ENCODE peak calls at places on chromosomes 7 and 10, in six cellular contexts. One of them, this sample, is unnamed.

GRCh38 chr10:91536101-91536500 is 96.8 kb downstream of the PPP1R3C start:
- DNase-seq in aorta: peak; percentile 53
- DNase-seq in CD4-positive, CD25-positive, alpha-beta regulatory T cell: no peak
- DNase-seq in fibroblast of lung: peak; percentile 58
- DNase-seq in CD4-positive, alpha-beta memory T cell: no peak
- DNase-seq in neuronal stem cell: no peak
- DNase-seq in this sample: peak; percentile 59

GRCh38 chr10:67864560-67865371 is 19.7 kb upstream of the SIRT1 start:
- DNase-seq in neuronal stem cell: no peak
- DNase-seq in CD4-positive, CD25-positive, alpha-beta regulatory T cell: no peak
- DNase-seq in fibroblast of lung: no peak
- DNase-seq in CD4-positive, alpha-beta memory T cell: no peak
- DNase-seq in aorta: no peak
- DNase-seq in this sample: no peak

GRCh38 chr10:132434405-132435005 is 37.5 kb downstream of the PWWP2B start:
- DNase-seq in fibroblast of lung: no peak
- DNase-seq in CD4-positive, CD25-positive, alpha-beta regulatory T cell: peak; percentile 41
- DNase-seq in CD4-positive, alpha-beta memory T cell: peak; percentile 34
- DNase-seq in aorta: peak; percentile 82
- DNase-seq in neuronal stem cell: no peak
- DNase-seq in this sample: no peak

GRCh38 chr10:84537447-84537931 is 209.1 kb downstream of the CCSER2 start:
- DNase-seq in CD4-positive, CD25-positive, alpha-beta regulatory T cell: peak; percentile 57
- DNase-seq in CD4-positive, alpha-beta memory T cell: peak; percentile 57
- DNase-seq in fibroblast of lung: peak; percentile 41
- DNase-seq in aorta: peak; percentile 63
- DNase-seq in neuronal stem cell: peak; percentile 63
- DNase-seq in this sample: peak; percentile 66

GRCh38 chr10:61376908-61377368 is 76.2 kb downstream of the TMEM26 start:
- DNase-seq in aorta: no peak
- DNase-seq in neuronal stem cell: no peak
- DNase-seq in CD4-positive, CD25-positive, alpha-beta regulatory T cell: no peak
- DNase-seq in fibroblast of lung: no peak
- DNase-seq in CD4-positive, alpha-beta memory T cell: no peak
- DNase-seq in this sample: peak; percentile 34

GRCh38 chr10:95440326-95440725 is 120.8 kb downstream of the SORBS1 start:
- DNase-seq in neuronal stem cell: no peak
- DNase-seq in aorta: no peak
- DNase-seq in CD4-positive, CD25-positive, alpha-beta regulatory T cell: no peak
- DNase-seq in CD4-positive, alpha-beta memory T cell: no peak
- DNase-seq in fibroblast of lung: no peak
- DNase-seq in this sample: no peak

GRCh38 chr7:93359520-93360198 is 127.5 kb downstream of the VPS50 start:
- DNase-seq in fibroblast of lung: no peak
- DNase-seq in neuronal stem cell: no peak
- DNase-seq in CD4-positive, alpha-beta memory T cell: no peak
- DNase-seq in aorta: no peak
- DNase-seq in CD4-positive, CD25-positive, alpha-beta regulatory T cell: no peak
- DNase-seq in this sample: no peak

GRCh38 chr7:111088328-111088727 is 2.6 kb upstream of the LRRN3 start:
- DNase-seq in fibroblast of lung: no peak
- DNase-seq in CD4-positive, CD25-positive, alpha-beta regulatory T cell: no peak
- DNase-seq in aorta: no peak
- DNase-seq in neuronal stem cell: no peak
- DNase-seq in CD4-positive, alpha-beta memory T cell: no peak
- DNase-seq in this sample: no peak

GRCh38 chr7:24741691-24742639 is 15.3 kb downstream of the GSDME start:
- DNase-seq in CD4-positive, CD25-positive, alpha-beta regulatory T cell: no peak
- DNase-seq in CD4-positive, alpha-beta memory T cell: no peak
- DNase-seq in aorta: peak; percentile 68
- DNase-seq in neuronal stem cell: no peak
- DNase-seq in fibroblast of lung: peak; percentile 98
- DNase-seq in this sample: peak; percentile 78

GRCh38 chr10:96261930-96262329 is 9.4 kb downstream of the BLNK start:
- DNase-seq in aorta: no peak
- DNase-seq in CD4-positive, CD25-positive, alpha-beta regulatory T cell: no peak
- DNase-seq in fibroblast of lung: no peak
- DNase-seq in CD4-positive, alpha-beta memory T cell: no peak
- DNase-seq in neuronal stem cell: no peak
- DNase-seq in this sample: no peak

GRCh38 chr10:24272374-24272773 is 63.4 kb downstream of the KIAA1217 start:
- DNase-seq in neuronal stem cell: no peak
- DNase-seq in CD4-positive, alpha-beta memory T cell: no peak
- DNase-seq in aorta: no peak
- DNase-seq in CD4-positive, CD25-positive, alpha-beta regulatory T cell: no peak
- DNase-seq in fibroblast of lung: peak; percentile 88
- DNase-seq in this sample: no peak

GRCh38 chr7:150948791-150949251 is 29.3 kb downstream of the KCNH2 start:
- DNase-seq in CD4-positive, alpha-beta memory T cell: no peak
- DNase-seq in CD4-positive, CD25-positive, alpha-beta regulatory T cell: no peak
- DNase-seq in aorta: no peak
- DNase-seq in fibroblast of lung: no peak
- DNase-seq in neuronal stem cell: no peak
- DNase-seq in this sample: peak; percentile 41

GRCh38 chr7:72265071-72265470 is 147.1 kb downstream of the CALN1 start:
- DNase-seq in aorta: no peak
- DNase-seq in fibroblast of lung: no peak
- DNase-seq in CD4-positive, alpha-beta memory T cell: no peak
- DNase-seq in CD4-positive, CD25-positive, alpha-beta regulatory T cell: no peak
- DNase-seq in neuronal stem cell: no peak
- DNase-seq in this sample: no peak

GRCh38 chr10:20622522-20623270 is 274.4 kb downstream of the NEBL start:
- DNase-seq in neuronal stem cell: no peak
- DNase-seq in fibroblast of lung: peak; percentile 65
- DNase-seq in CD4-positive, alpha-beta memory T cell: no peak
- DNase-seq in aorta: no peak
- DNase-seq in CD4-positive, CD25-positive, alpha-beta regulatory T cell: no peak
- DNase-seq in this sample: no peak

GRCh38 chr10:60395711-60396110 is 6.0 kb upstream of the ANK3 start:
- DNase-seq in aorta: no peak
- DNase-seq in CD4-positive, alpha-beta memory T cell: no peak
- DNase-seq in CD4-positive, CD25-positive, alpha-beta regulatory T cell: no peak
- DNase-seq in fibroblast of lung: no peak
- DNase-seq in neuronal stem cell: no peak
- DNase-seq in this sample: no peak

GRCh38 chr10:70568113-70568512 is 34.4 kb downstream of the PRF1 start:
- DNase-seq in CD4-positive, CD25-positive, alpha-beta regulatory T cell: no peak
- DNase-seq in fibroblast of lung: no peak
- DNase-seq in CD4-positive, alpha-beta memory T cell: no peak
- DNase-seq in neuronal stem cell: no peak
- DNase-seq in aorta: no peak
- DNase-seq in this sample: no peak

GRCh38 chr7:27923308-27923980 is 183.5 kb downstream of the TAX1BP1 start:
- DNase-seq in neuronal stem cell: no peak
- DNase-seq in CD4-positive, CD25-positive, alpha-beta regulatory T cell: no peak
- DNase-seq in fibroblast of lung: no peak
- DNase-seq in aorta: no peak
- DNase-seq in CD4-positive, alpha-beta memory T cell: no peak
- DNase-seq in this sample: peak; percentile 44

GRCh38 chr10:75762436-75762802 is 331.0 kb downstream of the LRMDA start:
- DNase-seq in fibroblast of lung: no peak
- DNase-seq in CD4-positive, alpha-beta memory T cell: no peak
- DNase-seq in neuronal stem cell: no peak
- DNase-seq in CD4-positive, CD25-positive, alpha-beta regulatory T cell: no peak
- DNase-seq in aorta: no peak
- DNase-seq in this sample: no peak

GRCh38 chr7:155009570-155010157 is 6.7 kb upstream of the PAXIP1 start:
- DNase-seq in neuronal stem cell: no peak
- DNase-seq in fibroblast of lung: no peak
- DNase-seq in CD4-positive, alpha-beta memory T cell: peak; percentile 10
- DNase-seq in CD4-positive, CD25-positive, alpha-beta regulatory T cell: peak; percentile 15
- DNase-seq in aorta: no peak
- DNase-seq in this sample: no peak

GRCh38 chr7:21338728-21339164 is 89.1 kb upstream of the SP4 start:
- DNase-seq in aorta: no peak
- DNase-seq in fibroblast of lung: no peak
- DNase-seq in neuronal stem cell: no peak
- DNase-seq in CD4-positive, CD25-positive, alpha-beta regulatory T cell: peak; percentile 11
- DNase-seq in CD4-positive, alpha-beta memory T cell: peak; percentile 47
- DNase-seq in this sample: no peak

GRCh38 chr10:73653701-73654100 is 2.1 kb downstream of the SYNPO2L start:
- DNase-seq in fibroblast of lung: no peak
- DNase-seq in aorta: no peak
- DNase-seq in neuronal stem cell: no peak
- DNase-seq in CD4-positive, CD25-positive, alpha-beta regulatory T cell: no peak
- DNase-seq in CD4-positive, alpha-beta memory T cell: no peak
- DNase-seq in this sample: no peak

GRCh38 chr7:119935418-119936025 is 337.5 kb upstream of the KCND2 start:
- DNase-seq in CD4-positive, CD25-positive, alpha-beta regulatory T cell: no peak
- DNase-seq in CD4-positive, alpha-beta memory T cell: no peak
- DNase-seq in fibroblast of lung: peak; percentile 25
- DNase-seq in aorta: no peak
- DNase-seq in neuronal stem cell: peak; percentile 4
- DNase-seq in this sample: no peak

GRCh38 chr7:47572939-47573757 is 8.8 kb downstream of the TNS3 start:
- DNase-seq in CD4-positive, CD25-positive, alpha-beta regulatory T cell: no peak
- DNase-seq in neuronal stem cell: no peak
- DNase-seq in fibroblast of lung: no peak
- DNase-seq in aorta: no peak
- DNase-seq in CD4-positive, alpha-beta memory T cell: no peak
- DNase-seq in this sample: no peak

GRCh38 chr7:43915907-43916306 is 9.5 kb upstream of the URGCP start:
- DNase-seq in neuronal stem cell: no peak
- DNase-seq in CD4-positive, CD25-positive, alpha-beta regulatory T cell: no peak
- DNase-seq in fibroblast of lung: no peak
- DNase-seq in aorta: no peak
- DNase-seq in CD4-positive, alpha-beta memory T cell: no peak
- DNase-seq in this sample: no peak

GRCh38 chr7:128044064-128044463 is 12.8 kb upstream of the LRRC4 start:
- DNase-seq in fibroblast of lung: no peak
- DNase-seq in aorta: no peak
- DNase-seq in CD4-positive, alpha-beta memory T cell: no peak
- DNase-seq in CD4-positive, CD25-positive, alpha-beta regulatory T cell: no peak
- DNase-seq in neuronal stem cell: no peak
- DNase-seq in this sample: no peak

GRCh38 chr7:24826662-24827020 is 69.4 kb upstream of the GSDME start:
- DNase-seq in aorta: no peak
- DNase-seq in CD4-positive, alpha-beta memory T cell: peak; percentile 38
- DNase-seq in CD4-positive, CD25-positive, alpha-beta regulatory T cell: peak; percentile 52
- DNase-seq in neuronal stem cell: no peak
- DNase-seq in fibroblast of lung: peak; percentile 77
- DNase-seq in this sample: no peak

GRCh38 chr7:67916571-67916970 is 919.9 kb downstream of the TYW1 start:
- DNase-seq in CD4-positive, CD25-positive, alpha-beta regulatory T cell: no peak
- DNase-seq in aorta: no peak
- DNase-seq in fibroblast of lung: no peak
- DNase-seq in neuronal stem cell: no peak
- DNase-seq in CD4-positive, alpha-beta memory T cell: no peak
- DNase-seq in this sample: no peak

GRCh38 chr7:5397657-5398237 is 25.9 kb downstream of the TNRC18 start:
- DNase-seq in neuronal stem cell: no peak
- DNase-seq in CD4-positive, alpha-beta memory T cell: no peak
- DNase-seq in CD4-positive, CD25-positive, alpha-beta regulatory T cell: no peak
- DNase-seq in fibroblast of lung: no peak
- DNase-seq in aorta: peak; percentile 45
- DNase-seq in this sample: no peak

GRCh38 chr10:122056431-122057094 is 67.6 kb downstream of the TACC2 start:
- DNase-seq in neuronal stem cell: no peak
- DNase-seq in CD4-positive, CD25-positive, alpha-beta regulatory T cell: no peak
- DNase-seq in CD4-positive, alpha-beta memory T cell: no peak
- DNase-seq in aorta: no peak
- DNase-seq in fibroblast of lung: no peak
- DNase-seq in this sample: no peak

GRCh38 chr10:8392216-8392615 is 337.7 kb downstream of the GATA3 start:
- DNase-seq in CD4-positive, CD25-positive, alpha-beta regulatory T cell: no peak
- DNase-seq in aorta: no peak
- DNase-seq in fibroblast of lung: peak; percentile 89
- DNase-seq in CD4-positive, alpha-beta memory T cell: no peak
- DNase-seq in neuronal stem cell: no peak
- DNase-seq in this sample: no peak
- H3K27ac ChIP-seq in CD4-positive, CD25-positive, alpha-beta regulatory T cell: no peak overlapping the region
- H3K27ac ChIP-seq in aorta: no peak overlapping the region
- H3K27ac ChIP-seq in fibroblast of lung: no peak overlapping the region
- H3K27ac ChIP-seq in CD4-positive, alpha-beta memory T cell: no peak overlapping the region
- H3K27ac ChIP-seq in neuronal stem cell: no peak overlapping the region
- H3K27ac ChIP-seq in this sample: no peak overlapping the region

GRCh38 chr10:35324196-35324595 is 12.1 kb upstream of the CCNY start:
- DNase-seq in aorta: no peak
- DNase-seq in fibroblast of lung: peak; percentile 78
- DNase-seq in neuronal stem cell: no peak
- DNase-seq in CD4-positive, alpha-beta memory T cell: no peak
- DNase-seq in CD4-positive, CD25-positive, alpha-beta regulatory T cell: no peak
- DNase-seq in this sample: no peak
- H3K27ac ChIP-seq in aorta: no peak overlapping the region
- H3K27ac ChIP-seq in fibroblast of lung: no peak overlapping the region
- H3K27ac ChIP-seq in neuronal stem cell: no peak overlapping the region
- H3K27ac ChIP-seq in CD4-positive, alpha-beta memory T cell: no peak overlapping the region
- H3K27ac ChIP-seq in CD4-positive, CD25-positive, alpha-beta regulatory T cell: no peak overlapping the region
- H3K27ac ChIP-seq in this sample: no peak overlapping the region

DNA sequence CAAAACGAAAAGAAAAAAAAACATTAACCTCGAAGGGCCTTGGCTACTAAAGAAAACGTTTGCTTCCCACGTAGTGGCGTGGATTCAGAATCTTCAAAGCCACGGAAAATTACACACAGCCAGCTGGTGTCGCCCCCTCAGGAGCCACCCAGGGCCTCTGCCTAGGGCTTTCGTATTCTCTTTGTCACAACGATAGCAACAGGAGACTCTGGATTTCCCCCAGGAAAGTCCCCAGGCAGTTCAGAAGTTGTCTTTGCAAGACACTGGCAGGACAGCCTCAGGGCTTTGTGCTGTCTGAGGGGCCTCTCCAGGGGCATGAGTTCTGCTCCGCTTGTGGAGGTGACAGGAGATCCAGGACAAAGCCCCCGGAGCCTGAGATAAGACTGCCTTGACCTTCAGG is 150.2 kb upstream of the INSYN2A start:
- DNase-seq in neuronal stem cell: no peak
- DNase-seq in aorta: no peak
- DNase-seq in fibroblast of lung: no peak
- DNase-seq in CD4-positive, alpha-beta memory T cell: no peak
- DNase-seq in CD4-positive, CD25-positive, alpha-beta regulatory T cell: no peak
- DNase-seq in this sample: no peak
- H3K27ac ChIP-seq in neuronal stem cell: no peak overlapping the region
- H3K27ac ChIP-seq in aorta: no peak overlapping the region
- H3K27ac ChIP-seq in fibroblast of lung: no peak overlapping the region
- H3K27ac ChIP-seq in CD4-positive, alpha-beta memory T cell: no peak overlapping the region
- H3K27ac ChIP-seq in CD4-positive, CD25-positive, alpha-beta regulatory T cell: no peak overlapping the region
- H3K27ac ChIP-seq in this sample: no peak overlapping the region

GRCh38 chr7:30139836-30140384 is 5.1 kb downstream of the MTURN start:
- DNase-seq in aorta: no peak
- DNase-seq in fibroblast of lung: no peak
- DNase-seq in neuronal stem cell: no peak
- DNase-seq in CD4-positive, CD25-positive, alpha-beta regulatory T cell: no peak
- DNase-seq in CD4-positive, alpha-beta memory T cell: no peak
- DNase-seq in this sample: no peak

GRCh38 chr7:30142710-30143109 is 7.9 kb downstream of the MTURN start:
- DNase-seq in aorta: peak; percentile 71
- DNase-seq in neuronal stem cell: no peak
- DNase-seq in CD4-positive, CD25-positive, alpha-beta regulatory T cell: no peak
- DNase-seq in CD4-positive, alpha-beta memory T cell: no peak
- DNase-seq in fibroblast of lung: peak; percentile 79
- DNase-seq in this sample: peak; percentile 37

GRCh38 chr7:30140456-30140855 is 5.7 kb downstream of the MTURN start:
- DNase-seq in CD4-positive, alpha-beta memory T cell: no peak
- DNase-seq in neuronal stem cell: no peak
- DNase-seq in CD4-positive, CD25-positive, alpha-beta regulatory T cell: no peak
- DNase-seq in aorta: no peak
- DNase-seq in fibroblast of lung: no peak
- DNase-seq in this sample: no peak

GRCh38 chr7:30143748-30144251 is 9.0 kb downstream of the MTURN start:
- DNase-seq in CD4-positive, CD25-positive, alpha-beta regulatory T cell: no peak
- DNase-seq in CD4-positive, alpha-beta memory T cell: no peak
- DNase-seq in aorta: no peak
- DNase-seq in neuronal stem cell: no peak
- DNase-seq in fibroblast of lung: peak; percentile 59
- DNase-seq in this sample: no peak

GRCh38 chr7:30141405-30142045 is 6.7 kb downstream of the MTURN start:
- DNase-seq in fibroblast of lung: no peak
- DNase-seq in neuronal stem cell: no peak
- DNase-seq in aorta: no peak
- DNase-seq in CD4-positive, alpha-beta memory T cell: no peak
- DNase-seq in CD4-positive, CD25-positive, alpha-beta regulatory T cell: no peak
- DNase-seq in this sample: no peak
- H3K27ac ChIP-seq in fibroblast of lung: no peak overlapping the region
- H3K27ac ChIP-seq in neuronal stem cell: no peak overlapping the region
- H3K27ac ChIP-seq in aorta: peak overlapping the region; percentile 67
- H3K27ac ChIP-seq in CD4-positive, alpha-beta memory T cell: no peak overlapping the region
- H3K27ac ChIP-seq in CD4-positive, CD25-positive, alpha-beta regulatory T cell: no peak overlapping the region
- H3K27ac ChIP-seq in this sample: no peak overlapping the region

This sample was measured in psoas muscle.